ENCODE peak calls at places on chromosomes 2 and 18, in six cellular contexts. One of them, this sample, is unnamed.

GRCh38 chr18:24659837-24660720 is 199.6 kb downstream of the HRH4 start:
- DNase-seq in HFFc6: no peak
- DNase-seq in AG10803: peak
- DNase-seq in lower lobe of right lung: peak
- DNase-seq in body of pancreas: peak
- DNase-seq in PC-3: no peak
- DNase-seq in this sample: no peak

GRCh38 chr2:41129988-41130387 is 678.1 kb upstream of the SLC8A1 start:
- DNase-seq in HFFc6: no peak
- DNase-seq in AG10803: no peak
- DNase-seq in lower lobe of right lung: no peak
- DNase-seq in body of pancreas: no peak
- DNase-seq in PC-3: no peak
- DNase-seq in this sample: no peak

GRCh38 chr18:44788334-44788733 is 107.6 kb downstream of the SETBP1 start:
- DNase-seq in HFFc6: no peak
- DNase-seq in AG10803: no peak
- DNase-seq in lower lobe of right lung: no peak
- DNase-seq in body of pancreas: no peak
- DNase-seq in PC-3: no peak
- DNase-seq in this sample: no peak

GRCh38 chr18:31685097-31686082 is 1.0 kb upstream of the B4GALT6 start:
- DNase-seq in HFFc6: no peak
- DNase-seq in AG10803: peak
- DNase-seq in lower lobe of right lung: peak
- DNase-seq in body of pancreas: peak
- DNase-seq in PC-3: peak
- DNase-seq in this sample: peak

GRCh38 chr2:64454316-64455030 is 511 bp downstream of the LGALSL start:
- DNase-seq in HFFc6: peak
- DNase-seq in AG10803: peak
- DNase-seq in lower lobe of right lung: peak
- DNase-seq in body of pancreas: peak
- DNase-seq in PC-3: peak
- DNase-seq in this sample: peak

GRCh38 chr2:46170611-46171385 is 126.4 kb upstream of the EPAS1 start:
- DNase-seq in HFFc6: no peak
- DNase-seq in AG10803: no peak
- DNase-seq in lower lobe of right lung: no peak
- DNase-seq in body of pancreas: no peak
- DNase-seq in PC-3: no peak
- DNase-seq in this sample: no peak

GRCh38 chr2:176110975-176111663 is 4.0 kb downstream of the HOXD11 start:
- DNase-seq in HFFc6: no peak
- DNase-seq in AG10803: peak
- DNase-seq in lower lobe of right lung: no peak
- DNase-seq in body of pancreas: no peak
- DNase-seq in PC-3: peak
- DNase-seq in this sample: peak

GRCh38 chr2:98935777-98936132 is 270 bp downstream of the CRACDL start:
- DNase-seq in HFFc6: no peak
- DNase-seq in AG10803: no peak
- DNase-seq in lower lobe of right lung: no peak
- DNase-seq in body of pancreas: no peak
- DNase-seq in PC-3: no peak
- DNase-seq in this sample: no peak

GRCh38 chr2:135174802-135175093 is 122.7 kb downstream of the RAB3GAP1 start:
- DNase-seq in HFFc6: no peak
- DNase-seq in AG10803: no peak
- DNase-seq in lower lobe of right lung: no peak
- DNase-seq in body of pancreas: no peak
- DNase-seq in PC-3: no peak
- DNase-seq in this sample: no peak

GRCh38 chr18:63322908-63323634 is 3.5 kb upstream of the BCL2 start:
- DNase-seq in HFFc6: peak
- DNase-seq in AG10803: peak
- DNase-seq in lower lobe of right lung: no peak
- DNase-seq in body of pancreas: peak
- DNase-seq in PC-3: peak
- DNase-seq in this sample: peak

GRCh38 chr2:30686000-30686399 is 121.2 kb downstream of the CAPN13 start:
- DNase-seq in HFFc6: no peak
- DNase-seq in AG10803: no peak
- DNase-seq in lower lobe of right lung: no peak
- DNase-seq in body of pancreas: no peak
- DNase-seq in PC-3: peak
- DNase-seq in this sample: peak

GRCh38 chr18:51623653-51624052 is 426.2 kb upstream of the MEX3C start:
- DNase-seq in HFFc6: no peak
- DNase-seq in AG10803: no peak
- DNase-seq in lower lobe of right lung: no peak
- DNase-seq in body of pancreas: no peak
- DNase-seq in PC-3: no peak
- DNase-seq in this sample: no peak

GRCh38 chr2:66494708-66495107 is 59.8 kb downstream of the MEIS1 start:
- DNase-seq in HFFc6: peak
- DNase-seq in AG10803: peak
- DNase-seq in lower lobe of right lung: no peak
- DNase-seq in body of pancreas: peak
- DNase-seq in PC-3: peak
- DNase-seq in this sample: no peak

GRCh38 chr2:60939622-60940021 is 58.2 kb downstream of the REL start:
- DNase-seq in HFFc6: no peak
- DNase-seq in AG10803: no peak
- DNase-seq in lower lobe of right lung: no peak
- DNase-seq in body of pancreas: no peak
- DNase-seq in PC-3: no peak
- DNase-seq in this sample: no peak

GRCh38 chr2:230691005-230691647 is 21.5 kb upstream of the CAB39 start:
- DNase-seq in HFFc6: peak
- DNase-seq in AG10803: peak
- DNase-seq in lower lobe of right lung: no peak
- DNase-seq in body of pancreas: no peak
- DNase-seq in PC-3: peak
- DNase-seq in this sample: no peak

GRCh38 chr2:161134547-161135518 is 25.4 kb upstream of the TANK start:
- DNase-seq in HFFc6: no peak
- DNase-seq in AG10803: peak
- DNase-seq in lower lobe of right lung: no peak
- DNase-seq in body of pancreas: peak
- DNase-seq in PC-3: peak
- DNase-seq in this sample: no peak

This sample was measured in H9.